ENCODE peak calls at places on chromosome 1, in four cellular contexts. J, R, K and M are unnamed samples.

GRCh38 chr1:92792340-92792782 is 7.5 kb upstream of the EVI5 start:
- DNase-seq in K (peak), J (no peak), R (no peak), M (no peak)

GRCh38 chr1:216688127-216688657 is 35.0 kb downstream of the ESRRG start:
- DNase-seq in J (no peak), R (no peak), K (no peak), M (no peak)

GRCh38 chr1:156993426-156994147 is 52.0 kb downstream of the ARHGEF11 start:
- DNase-seq in J (no peak), R (no peak), K (no peak), M (no peak)

GRCh38 chr1:149844096-149844495 is 55.3 kb upstream of the BOLA1 start:
- DNase-seq in R (peak), K (no peak), J (no peak), M (no peak)

GRCh38 chr1:143735764-143736461 is 235.9 kb downstream of the FAM72C start:
- DNase-seq in K (no peak), R (no peak), J (peak), M (peak)

GRCh38 chr1:150796374-150796773 is 11.7 kb downstream of the CTSK start:
- DNase-seq in K (no peak), R (no peak), J (no peak), M (no peak)

GRCh38 chr1:184941735-184942134 is 32.6 kb downstream of the NIBAN1 start:
- DNase-seq in K (no peak), J (no peak), R (no peak), M (no peak)

GRCh38 chr1:184632415-184633175 is 122.1 kb downstream of the EDEM3 start:
- DNase-seq in J (no peak), K (no peak), R (no peak), M (no peak)

GRCh38 chr1:68111804-68112436 is 61.5 kb upstream of the DIRAS3 start:
- DNase-seq in R (no peak), J (no peak), K (no peak), M (peak)
- TF ChIP-seq JUN in R (no peak), J (no peak), K (no peak), M (no peak)

DNA sequence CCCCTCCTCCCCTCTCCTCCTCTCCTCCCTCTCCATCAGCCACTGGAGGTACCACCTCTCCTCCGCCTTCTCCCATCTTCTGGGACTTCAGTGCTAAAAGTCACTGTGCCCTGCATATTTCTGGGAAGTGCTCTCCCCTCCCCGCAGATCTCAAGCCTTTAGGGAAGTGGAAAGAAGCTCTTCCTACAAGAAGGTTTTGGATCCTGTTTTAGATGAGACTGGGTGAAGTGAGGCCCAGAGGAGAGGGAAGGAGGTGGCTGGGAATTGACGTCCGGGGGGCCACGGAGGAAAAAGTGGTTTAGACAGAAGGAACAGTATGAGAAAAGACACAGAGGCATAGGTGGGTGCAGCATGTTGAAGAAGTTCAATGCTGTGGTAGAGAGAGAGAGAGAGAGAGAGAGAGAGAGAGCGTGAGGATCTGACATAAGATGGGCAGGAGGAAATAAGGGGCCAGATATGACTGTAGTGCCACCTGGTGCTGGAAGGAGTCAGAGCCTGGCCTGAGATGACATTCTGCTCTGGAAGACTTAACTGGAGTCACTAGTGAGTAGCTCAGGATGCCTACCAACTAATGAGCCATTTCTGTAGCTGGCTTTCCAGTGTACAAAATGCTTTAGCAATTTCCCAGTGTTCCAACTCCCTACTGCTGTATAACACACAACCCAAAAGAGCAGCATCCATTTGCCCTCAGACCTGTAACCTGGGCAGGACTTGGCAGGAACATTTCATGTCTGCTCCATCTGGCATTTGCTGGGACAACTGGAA is 16.7 kb upstream of the ZSCAN20 start:
- DNase-seq in J (no peak), R (peak), K (peak), M (peak)
- TF ChIP-seq ATF3 in J (no peak), R (no peak), K (no peak), M (no peak)

GRCh38 chr1:25356848-25357247 is 18.7 kb downstream of the TMEM50A start:
- DNase-seq in R (no peak), J (no peak), K (no peak), M (no peak)

GRCh38 chr1:25356441-25356840 is 18.3 kb downstream of the TMEM50A start:
- DNase-seq in R (no peak), K (no peak), J (no peak), M (no peak)

GRCh38 chr1:25361901-25362300 is 23.8 kb downstream of the TMEM50A start:
- DNase-seq in J (no peak), K (no peak), R (no peak), M (no peak)

GRCh38 chr1:25355841-25356395 is 17.8 kb downstream of the TMEM50A start:
- DNase-seq in R (no peak), J (no peak), K (peak), M (no peak)

GRCh38 chr1:25360596-25361581 is 22.8 kb downstream of the TMEM50A start:
- DNase-seq in J (no peak), R (no peak), K (peak), M (no peak)
- TF ChIP-seq JUN in J (no peak), R (no peak), K (no peak), M (no peak)

GRCh38 chr1:223534677-223535076 is 130.8 kb downstream of the CAPN8 start:
- DNase-seq in J (no peak), K (no peak), R (no peak), M (no peak)

GRCh38 chr1:223535261-223535778 is 130.2 kb downstream of the CAPN8 start:
- DNase-seq in J (no peak), K (no peak), R (no peak), M (no peak)

GRCh38 chr1:223525957-223526356 is 132.7 kb downstream of the CCDC185 start:
- DNase-seq in R (no peak), J (no peak), K (no peak), M (no peak)

GRCh38 chr1:223533708-223534107 is 131.8 kb downstream of the CAPN8 start:
- DNase-seq in K (no peak), R (no peak), J (no peak), M (no peak)

GRCh38 chr1:223531742-223532341 is 133.7 kb downstream of the CAPN8 start:
- DNase-seq in K (peak), J (peak), R (peak), M (peak)
- TF ChIP-seq ATF3 in K (no peak), J (no peak), R (no peak), M (no peak)

DNA sequence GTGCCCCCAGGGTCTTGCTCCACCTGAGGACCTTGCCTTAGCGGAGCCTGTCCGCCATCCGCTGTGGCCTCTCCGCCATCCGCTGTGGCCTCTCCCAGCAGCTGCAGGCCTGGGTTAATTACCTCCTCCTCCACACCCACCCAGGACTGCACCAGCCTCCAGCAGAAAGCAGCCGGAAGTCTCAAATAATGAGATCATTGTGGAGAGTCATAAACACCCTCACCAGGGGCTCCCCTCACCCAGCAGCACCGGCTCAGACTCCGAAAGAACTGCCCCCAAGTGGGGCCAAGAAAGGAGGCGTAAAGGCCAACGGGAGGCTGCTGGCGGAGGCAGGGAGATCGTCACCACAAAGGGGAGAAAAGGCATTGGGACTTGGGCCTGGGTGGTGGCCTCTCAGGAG is 10.7 kb upstream of the GPR153 start:
- DNase-seq in R (no peak), K (no peak), J (no peak), M (no peak)
- TF ChIP-seq JUN in R (no peak), K (no peak), J (no peak), M (no peak)

GRCh38 chr1:118122234-118123004 is 62.6 kb downstream of the SPAG17 start:
- DNase-seq in J (no peak), R (no peak), K (no peak), M (no peak)

GRCh38 chr1:118118469-118118868 is 66.6 kb downstream of the SPAG17 start:
- DNase-seq in K (no peak), R (peak), J (no peak), M (no peak)

GRCh38 chr1:118119111-118119510 is 65.9 kb downstream of the SPAG17 start:
- DNase-seq in J (no peak), R (no peak), K (no peak), M (no peak)

GRCh38 chr1:118117521-118117920 is 67.5 kb downstream of the SPAG17 start:
- DNase-seq in K (no peak), R (no peak), J (no peak), M (no peak)

DNA sequence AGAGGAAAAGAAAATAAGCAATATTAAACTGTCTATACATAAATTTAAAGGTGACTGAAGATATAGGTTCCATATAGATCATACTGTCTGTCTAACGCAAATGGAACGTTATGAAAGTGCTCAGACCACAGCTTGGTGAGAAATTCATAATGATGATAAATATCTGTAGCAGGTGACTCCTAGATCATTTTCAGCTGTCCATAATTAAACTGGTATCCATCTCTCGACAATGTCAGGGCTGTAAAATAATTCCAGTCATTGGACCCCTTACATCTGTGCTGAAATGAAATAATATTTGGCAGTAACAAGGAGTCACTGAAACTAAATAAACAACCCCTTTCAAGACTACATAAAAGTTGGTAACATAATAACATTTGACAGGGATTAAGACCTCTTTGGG is 61.6 kb downstream of the SPAG17 start:
- DNase-seq in J (no peak), K (no peak), R (no peak), M (no peak)
- TF ChIP-seq ATF3 in J (no peak), K (no peak), R (no peak), M (no peak)

GRCh38 chr1:77447669-77448068 is 165.8 kb downstream of the AK5 start:
- DNase-seq in J (no peak), R (peak), K (no peak), M (no peak)
- TF ChIP-seq JUN in J (no peak), R (no peak), K (no peak), M (no peak)

DNA sequence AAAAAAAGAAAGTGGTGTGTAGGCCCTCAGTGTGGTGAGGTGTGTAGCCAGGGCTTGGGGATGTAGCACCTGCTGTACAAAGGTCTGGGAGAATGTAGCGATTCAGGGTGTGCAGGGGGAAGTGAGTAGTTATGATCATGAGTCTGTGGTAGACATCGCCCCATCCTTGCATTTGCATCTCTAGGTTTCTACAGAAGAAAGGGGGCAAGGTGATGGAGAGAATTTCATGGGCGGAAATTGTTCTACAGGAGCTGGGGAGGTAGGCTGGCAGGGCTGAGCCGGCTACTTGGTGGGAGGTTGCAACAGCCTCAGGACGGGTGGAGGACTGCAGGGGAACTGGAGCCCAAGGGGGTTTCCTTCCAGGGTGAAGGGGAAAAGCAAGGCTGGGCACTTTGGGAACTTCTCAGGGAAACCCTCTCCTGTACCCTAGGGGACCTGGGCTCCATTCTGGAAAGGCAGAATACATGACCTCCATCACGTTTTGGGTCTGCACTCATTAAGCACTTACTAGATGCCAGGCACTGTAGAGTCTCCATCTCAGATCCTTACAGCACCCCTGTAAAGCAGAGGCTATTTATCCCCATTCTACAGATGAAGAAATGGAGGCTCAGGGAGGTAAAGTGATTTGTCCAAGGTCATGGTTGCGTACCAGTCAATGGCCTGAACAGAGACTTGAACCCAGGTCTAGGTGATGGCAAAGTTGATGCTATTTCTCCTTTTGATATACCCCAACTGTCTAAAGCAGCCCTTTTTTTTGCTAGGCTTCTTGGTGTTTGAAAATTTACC is 14.5 kb upstream of the TNFRSF1B start:
- DNase-seq in J (no peak), K (no peak), R (no peak), M (no peak)
- TF ChIP-seq ATF3 in J (no peak), K (no peak), R (no peak), M (no peak)